ENCODE peak calls at places on chromosomes 13 and 19, in five cellular contexts. Q is K562, R is stomach, Y is A549, T is IMR-90. I is an unnamed sample.

GRCh38 chr19:11659612-11660011 is 62.3 kb downstream of the ZNF627 start:
- DNase-seq in Q (peak), R (no peak), Y (no peak), T (peak), I (peak)

GRCh38 chr13:42832341-42833153 is 51.2 kb downstream of the FAM216B start:
- DNase-seq in Q (no peak), R (peak), Y (no peak), T (peak), I (no peak)

GRCh38 chr19:9140159-9140874 is at the start of gene ZNF317:
- DNase-seq in Q (peak), R (peak), Y (peak), T (peak), I (peak)

GRCh38 chr13:103878891-103879605 is 812.8 kb upstream of the SLC10A2 start:
- DNase-seq in Q (no peak), R (no peak), Y (no peak), T (no peak), I (no peak)

GRCh38 chr13:35723061-35723461 is 246.6 kb upstream of the MAB21L1 start:
- DNase-seq in Q (no peak), R (no peak), Y (no peak), T (peak), I (no peak)

GRCh38 chr13:91017669-91018053 is 329.8 kb upstream of the MIR17HG start:
- DNase-seq in Q (no peak), R (no peak), Y (peak), T (no peak), I (peak)

GRCh38 chr13:45833663-45834062 is 17.9 kb downstream of the SIAH3 start:
- DNase-seq in Q (no peak), R (no peak), Y (no peak), T (peak), I (no peak)

GRCh38 chr19:5782322-5782721 is 2.2 kb downstream of the PRR22 start:
- DNase-seq in Q (peak), R (no peak), Y (no peak), T (no peak), I (no peak)

GRCh38 chr19:48812094-48812929 is 1.5 kb upstream of the BCAT2 start:
- DNase-seq in Q (peak), R (peak), Y (peak), T (peak), I (peak)

GRCh38 chr19:37902668-37903067 is 3.7 kb downstream of the WDR87 start:
- DNase-seq in Q (peak), R (peak), Y (peak), T (peak), I (peak)

GRCh38 chr13:49584771-49585182 is 581 bp downstream of the RCBTB1 start:
- DNase-seq in Q (no peak), R (no peak), Y (no peak), T (peak), I (peak)

GRCh38 chr19:12665281-12665573 is 1.3 kb downstream of the MAN2B1 start:
- DNase-seq in Q (no peak), R (peak), Y (no peak), T (no peak), I (no peak)

GRCh38 chr13:80814541-80814940 is 473.6 kb upstream of the SPRY2 start:
- DNase-seq in Q (no peak), R (no peak), Y (no peak), T (no peak), I (no peak)

GRCh38 chr19:55152017-55152416 is 3.0 kb upstream of the TNNT1 start:
- DNase-seq in Q (no peak), R (no peak), Y (peak), T (no peak), I (no peak)

GRCh38 chr19:43331435-43332010 is 22.0 kb upstream of the CD177 start:
- DNase-seq in Q (no peak), R (no peak), Y (no peak), T (no peak), I (no peak)

GRCh38 chr19:48639483-48640375 is 2.5 kb upstream of the DBP start:
- DNase-seq in Q (peak), R (no peak), Y (no peak), T (no peak), I (no peak)

GRCh38 chr13:25494708-25495411 is 123.1 kb downstream of the ATP8A2 start:
- DNase-seq in Q (no peak), R (no peak), Y (no peak), T (no peak), I (no peak)

GRCh38 chr19:1585243-1585580 is 7.5 kb downstream of the MBD3 start:
- DNase-seq in Q (no peak), R (no peak), Y (no peak), T (no peak), I (no peak)

GRCh38 chr13:59861676-59862075 is 302.1 kb downstream of the DIAPH3 start:
- DNase-seq in Q (no peak), R (no peak), Y (no peak), T (no peak), I (no peak)

GRCh38 chr13:29465741-29466293 is 129.7 kb downstream of the SLC7A1 start:
- DNase-seq in Q (no peak), R (peak), Y (no peak), T (peak), I (no peak)

GRCh38 chr19:29798783-29799182 is 13.0 kb upstream of the CCNE1 start:
- DNase-seq in Q (no peak), R (no peak), Y (no peak), T (peak), I (no peak)

GRCh38 chr13:27118428-27119054 is 53.1 kb downstream of the USP12 start:
- DNase-seq in Q (no peak), R (no peak), Y (no peak), T (no peak), I (no peak)

DNA sequence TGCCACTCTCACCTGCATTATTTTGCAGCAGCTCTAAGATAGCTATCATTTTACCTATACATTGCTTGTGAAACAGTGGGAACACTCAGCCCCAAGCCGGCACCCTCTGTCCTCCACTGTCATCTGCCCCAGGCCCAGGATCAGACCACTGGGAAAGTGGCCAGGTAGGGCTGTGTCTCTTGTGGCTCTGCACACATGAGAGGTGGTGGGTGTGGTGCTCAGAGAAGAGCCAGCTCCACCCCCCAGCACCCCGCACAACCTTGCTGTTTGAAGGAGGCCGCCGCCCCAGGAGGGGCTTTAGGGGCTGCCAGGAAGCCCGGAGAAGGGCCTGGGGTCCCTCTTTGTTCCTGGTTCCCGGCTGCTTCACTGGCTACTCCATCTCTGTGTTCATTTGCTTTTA is 26.6 kb downstream of the PPP1R37 start:
- DNase-seq in Q (no peak), R (no peak), Y (no peak), T (no peak), I (no peak)
- TF ChIP-seq POLR2A in Q (no peak), R (no peak), Y (no peak), T (no peak), I (no peak)

GRCh38 chr13:19957320-19958118 is 1.0 kb upstream of the ZMYM2 start:
- DNase-seq in Q (no peak), R (peak), Y (peak), T (peak), I (peak)

GRCh38 chr13:19959141-19959830 is 759 bp downstream of the ZMYM2 start:
- DNase-seq in Q (peak), R (peak), Y (peak), T (peak), I (peak)

GRCh38 chr13:19960673-19961015 is 2.1 kb downstream of the ZMYM2 start:
- DNase-seq in Q (no peak), R (no peak), Y (no peak), T (no peak), I (peak)

GRCh38 chr13:19959831-19960672 is 1.5 kb downstream of the ZMYM2 start:
- DNase-seq in Q (peak), R (peak), Y (peak), T (peak), I (peak)

GRCh38 chr13:19958119-19959111 is at the start of gene ZMYM2:
- DNase-seq in Q (peak), R (peak), Y (peak), T (peak), I (peak)
- TF ChIP-seq POLR2A in Q (peak), R (no peak), Y (peak), T (peak), I (peak)

GRCh38 chr19:41958367-41959055 is 610 bp downstream of the RABAC1 start:
- DNase-seq in Q (peak), R (peak), Y (peak), T (peak), I (peak)
- TF ChIP-seq POLR2A in Q (peak), R (no peak), Y (peak), T (peak), I (no peak)

GRCh38 chr19:2944775-2945574 is at the start of gene ZNF77:
- DNase-seq in Q (peak), R (peak), Y (peak), T (peak), I (peak)
- TF ChIP-seq POLR2A in Q (peak), R (no peak), Y (peak), T (peak), I (peak)

GRCh38 chr13:21326155-21327030 is 132.7 kb downstream of the ZDHHC20 start:
- DNase-seq in Q (no peak), R (peak), Y (no peak), T (peak), I (no peak)
- TF ChIP-seq POLR2A in Q (no peak), R (no peak), Y (no peak), T (no peak), I (no peak)

DNA sequence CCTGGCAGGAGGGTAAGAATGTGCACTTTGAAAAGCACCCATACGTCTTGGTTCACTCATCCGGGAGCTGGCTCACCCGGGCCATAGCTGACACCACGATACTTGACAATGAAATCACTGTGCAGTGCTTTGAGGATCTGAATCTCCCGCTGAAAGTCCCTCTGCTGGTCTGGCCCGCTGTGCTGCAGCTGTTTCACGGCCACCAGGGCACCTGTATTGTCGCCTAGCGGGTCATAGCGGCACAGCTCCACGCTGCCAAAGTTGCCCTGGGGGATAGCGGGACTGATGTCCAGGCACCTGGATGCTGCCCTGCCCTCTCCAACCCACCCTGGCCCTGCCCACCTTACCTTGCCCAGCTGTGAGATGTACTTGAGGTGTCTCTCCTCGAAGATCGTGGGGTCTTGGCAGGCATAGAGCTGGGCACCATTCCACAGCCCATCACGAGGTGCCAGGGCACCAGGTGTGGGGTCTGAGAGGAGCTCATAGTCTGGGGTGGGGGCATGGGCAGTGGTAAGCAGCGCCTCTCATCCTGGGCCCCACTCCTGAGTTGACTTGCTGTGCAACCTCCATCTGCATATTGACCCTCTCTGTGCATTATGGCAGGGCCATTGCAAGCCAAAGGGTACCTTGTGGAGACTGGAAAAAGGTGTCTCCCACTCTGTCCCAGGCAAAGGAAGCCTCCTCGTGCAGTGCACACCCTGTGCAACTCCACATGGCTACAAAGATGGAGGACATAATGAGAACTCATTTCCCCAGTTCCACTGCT is 11.3 kb upstream of the INSL3 start:
- DNase-seq in Q (no peak), R (no peak), Y (no peak), T (no peak), I (no peak)
- TF ChIP-seq POLR2A in Q (no peak), R (no peak), Y (no peak), T (no peak), I (no peak)

DNA sequence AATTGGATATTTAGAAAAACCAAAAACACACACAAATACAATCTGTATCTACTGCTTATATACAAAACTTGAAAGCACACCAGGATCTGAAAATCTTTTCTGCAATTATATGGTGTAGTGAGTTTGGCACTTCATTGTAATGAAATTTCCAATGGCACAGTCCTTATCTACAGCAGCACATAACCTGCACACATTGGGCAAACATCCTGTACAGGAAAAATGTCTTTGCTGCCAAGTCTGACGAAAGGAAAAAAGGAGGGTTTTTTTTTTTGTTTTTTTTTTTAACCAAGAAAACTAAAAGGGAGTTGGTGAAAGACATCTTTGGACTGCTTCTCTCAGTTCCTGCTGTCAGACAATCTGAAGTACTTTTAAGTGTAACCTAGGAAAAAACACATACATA is 107.8 kb downstream of the FOXO1 start:
- DNase-seq in Q (no peak), R (no peak), Y (no peak), T (no peak), I (no peak)
- TF ChIP-seq POLR2A in Q (no peak), R (no peak), Y (no peak), T (no peak), I (no peak)

GRCh38 chr13:98511435-98511834 is 65.5 kb downstream of the STK24 start:
- DNase-seq in Q (no peak), R (no peak), Y (no peak), T (no peak), I (no peak)

GRCh38 chr13:98510156-98510509 is 66.8 kb downstream of the STK24 start:
- DNase-seq in Q (no peak), R (no peak), Y (no peak), T (no peak), I (no peak)

GRCh38 chr13:98514268-98514667 is 62.6 kb downstream of the STK24 start:
- DNase-seq in Q (no peak), R (no peak), Y (no peak), T (no peak), I (no peak)

GRCh38 chr13:98513837-98514236 is 63.1 kb downstream of the STK24 start:
- DNase-seq in Q (no peak), R (no peak), Y (no peak), T (no peak), I (peak)

DNA sequence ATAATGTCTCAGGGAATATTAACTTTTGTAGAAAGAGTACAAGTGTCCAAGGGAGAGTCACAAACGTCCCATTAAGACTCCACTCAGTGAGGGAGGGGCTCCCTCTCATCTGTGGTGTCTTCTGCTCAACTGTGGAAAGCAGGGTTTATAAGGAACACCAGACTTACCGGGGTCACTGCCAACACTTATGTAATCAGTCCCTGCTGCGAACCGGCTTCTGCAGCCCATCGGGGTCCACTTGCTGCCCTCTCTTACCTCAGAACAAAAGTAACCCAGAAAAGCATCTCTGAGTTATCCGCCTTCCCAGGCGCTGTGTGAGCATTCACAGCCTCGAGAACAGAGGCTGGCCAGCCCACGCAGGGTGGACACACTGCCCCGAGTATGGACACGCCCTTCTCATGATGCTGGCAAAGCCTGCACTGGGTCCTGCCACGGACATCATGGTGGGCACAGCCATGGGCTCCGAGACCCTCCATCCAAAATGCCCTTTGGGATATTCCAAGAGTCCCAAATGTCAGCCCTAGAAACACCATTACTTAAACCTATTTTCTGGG is 64.1 kb downstream of the STK24 start:
- DNase-seq in Q (no peak), R (no peak), Y (no peak), T (no peak), I (peak)
- TF ChIP-seq POLR2A in Q (no peak), R (no peak), Y (no peak), T (no peak), I (no peak)

GRCh38 chr13:33224191-33224590 is 61.4 kb downstream of the STARD13 start:
- DNase-seq in Q (no peak), R (no peak), Y (no peak), T (no peak), I (no peak)
- TF ChIP-seq POLR2A in Q (no peak), R (no peak), Y (no peak), T (no peak), I (no peak)

DNA sequence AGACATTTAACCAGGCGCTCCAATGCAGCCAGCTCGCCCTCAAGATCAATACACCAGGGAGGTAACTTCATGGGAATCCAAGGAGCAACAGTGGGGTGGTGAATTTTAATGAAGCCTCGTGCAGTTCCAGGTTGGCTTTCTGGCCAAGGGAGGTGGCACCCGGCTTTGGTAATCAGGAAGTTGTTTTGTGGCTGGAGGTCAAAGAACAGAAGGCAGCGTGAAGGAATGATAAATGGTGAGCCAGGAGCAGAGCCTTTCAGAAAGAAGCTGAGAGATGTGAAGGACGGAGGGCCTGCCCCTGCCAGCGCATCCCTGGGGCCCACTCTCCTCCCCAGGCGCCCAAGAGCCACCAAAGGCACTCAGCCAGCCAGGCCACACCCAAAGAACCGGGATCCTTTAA is 188.2 kb upstream of the TSC22D1 start:
- DNase-seq in Q (no peak), R (peak), Y (no peak), T (no peak), I (no peak)
- TF ChIP-seq POLR2A in Q (no peak), R (no peak), Y (no peak), T (no peak), I (no peak)